ENCODE peak calls at places on chromosomes 1 and 21, in seven cellular contexts. G is transverse colon, S is K562, K is stomach, V is GM23338, E is SK-N-SH, Y is spleen. Q is an unnamed sample.
A peak's percentile ranks its signal among the peaks of the same experiment; 100 is the strongest.

GRCh38 chr1:52814465-52814864 is 28.1 kb upstream of the ZYG11A start:
- DNase-seq in S (no peak), E (no peak), V (no peak), Y (no peak), G (no peak), K (no peak), Q (no peak)

GRCh38 chr1:104706631-104707147 is 957.0 kb downstream of the AMY1C start:
- DNase-seq in Y (no peak), G (no peak), V (peak; percentile 6), K (no peak), E (no peak), S (peak; percentile 6), Q (no peak)

GRCh38 chr1:19646366-19646765 is 2.3 kb downstream of the NBL1 start:
- DNase-seq in Y (no peak), K (peak; percentile 68), G (peak; percentile 89), E (no peak), S (no peak), V (no peak), Q (no peak)

GRCh38 chr1:231601775-231602674 is 24.6 kb upstream of the DISC1 start:
- DNase-seq in S (no peak), E (no peak), G (no peak), Y (no peak), K (no peak), V (no peak), Q (no peak)

GRCh38 chr21:45917241-45917640 is 64.3 kb upstream of the COL6A1 start:
- DNase-seq in E (no peak), G (no peak), S (no peak), K (no peak), V (no peak), Y (peak; percentile 81), Q (no peak)

GRCh38 chr1:217322834-217323233 is 308.1 kb downstream of the GPATCH2 start:
- DNase-seq in S (no peak), V (no peak), G (no peak), Y (no peak), E (no peak), K (no peak), Q (no peak)

GRCh38 chr21:44926364-44927101 is 5.8 kb upstream of the ITGB2 start:
- DNase-seq in E (no peak), Y (peak; percentile 89), S (no peak), V (no peak), G (no peak), K (no peak), Q (no peak)

GRCh38 chr1:184914149-184914548 is 60.2 kb downstream of the NIBAN1 start:
- DNase-seq in V (no peak), E (no peak), G (no peak), Y (no peak), S (no peak), K (no peak), Q (no peak)

GRCh38 chr1:230754831-230755230 is 7.6 kb downstream of the CAPN9 start:
- DNase-seq in K (peak; percentile 80), Y (peak; percentile 39), S (no peak), G (no peak), E (no peak), V (no peak), Q (no peak)

GRCh38 chr1:33072707-33073106 is 8.2 kb upstream of the AZIN2 start:
- DNase-seq in Y (no peak), S (no peak), V (no peak), E (no peak), G (no peak), K (no peak), Q (no peak)

GRCh38 chr1:3474421-3474820 is 20.0 kb downstream of the ARHGEF16 start:
- DNase-seq in E (no peak), G (no peak), V (no peak), S (no peak), Y (no peak), K (no peak), Q (no peak)
- TF ChIP-seq POLR2AphosphoS5 in E (no peak), G (no peak), V (no peak), S (no peak), Y (no peak), K (no peak), Q (no peak)

GRCh38 chr1:3775498-3776230 is 3.1 kb downstream of the SMIM1 start:
- DNase-seq in G (peak; percentile 71), E (peak; percentile 87), Y (peak; percentile 86), S (peak; percentile 94), K (peak; percentile 55), V (peak; percentile 82), Q (no peak)
- TF ChIP-seq CTCF in G (peak; percentile 58), E (peak; percentile 24), Y (peak; percentile 48), S (peak; percentile 66), K (no peak), V (peak; percentile 82), Q (no peak)

DNA sequence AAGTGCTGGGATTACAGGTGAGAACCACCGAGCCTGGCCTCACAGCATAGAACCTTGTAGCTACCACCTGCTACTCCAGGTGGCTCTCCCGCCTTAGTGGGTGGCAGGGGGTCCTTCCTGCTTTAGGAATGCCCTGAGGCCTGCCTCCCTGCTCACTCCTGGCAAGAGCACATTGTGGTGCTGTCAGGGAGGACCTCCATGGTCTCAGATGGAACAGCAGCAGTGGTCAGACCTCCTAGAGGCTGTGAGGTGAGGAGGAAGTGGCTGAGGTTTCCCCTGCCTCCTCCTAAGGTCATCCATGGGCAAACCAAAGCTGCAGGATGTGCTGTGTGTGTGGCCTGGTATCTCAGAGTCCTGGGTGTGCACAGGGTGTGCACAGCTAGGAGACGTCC is 6.7 kb downstream of the SOX13 start:
- DNase-seq in K (no peak), S (no peak), Y (peak; percentile 42), G (no peak), V (peak; percentile 71), E (no peak), Q (no peak)
- H3K4me3 ChIP-seq in K (no peak overlapping the region), S (no peak overlapping the region), Y (no peak overlapping the region), G (no peak overlapping the region), V (peak overlapping the region; percentile 97), E (no peak overlapping the region), Q (no peak overlapping the region)

GRCh38 chr1:204524986-204525385 is 8.8 kb downstream of the MDM4 start:
- DNase-seq in Y (no peak), E (no peak), V (no peak), G (no peak), S (no peak), K (no peak), Q (no peak)

GRCh38 chr1:204523605-204524215 is 7.5 kb downstream of the MDM4 start:
- DNase-seq in Y (no peak), K (no peak), G (no peak), E (no peak), S (no peak), V (no peak), Q (no peak)

GRCh38 chr1:204516180-204516879 is at the start of gene MDM4:
- DNase-seq in V (peak; percentile 99), Y (peak; percentile 97), E (peak; percentile 92), S (peak; percentile 94), G (peak; percentile 93), K (peak; percentile 92), Q (peak; percentile 98)

DNA sequence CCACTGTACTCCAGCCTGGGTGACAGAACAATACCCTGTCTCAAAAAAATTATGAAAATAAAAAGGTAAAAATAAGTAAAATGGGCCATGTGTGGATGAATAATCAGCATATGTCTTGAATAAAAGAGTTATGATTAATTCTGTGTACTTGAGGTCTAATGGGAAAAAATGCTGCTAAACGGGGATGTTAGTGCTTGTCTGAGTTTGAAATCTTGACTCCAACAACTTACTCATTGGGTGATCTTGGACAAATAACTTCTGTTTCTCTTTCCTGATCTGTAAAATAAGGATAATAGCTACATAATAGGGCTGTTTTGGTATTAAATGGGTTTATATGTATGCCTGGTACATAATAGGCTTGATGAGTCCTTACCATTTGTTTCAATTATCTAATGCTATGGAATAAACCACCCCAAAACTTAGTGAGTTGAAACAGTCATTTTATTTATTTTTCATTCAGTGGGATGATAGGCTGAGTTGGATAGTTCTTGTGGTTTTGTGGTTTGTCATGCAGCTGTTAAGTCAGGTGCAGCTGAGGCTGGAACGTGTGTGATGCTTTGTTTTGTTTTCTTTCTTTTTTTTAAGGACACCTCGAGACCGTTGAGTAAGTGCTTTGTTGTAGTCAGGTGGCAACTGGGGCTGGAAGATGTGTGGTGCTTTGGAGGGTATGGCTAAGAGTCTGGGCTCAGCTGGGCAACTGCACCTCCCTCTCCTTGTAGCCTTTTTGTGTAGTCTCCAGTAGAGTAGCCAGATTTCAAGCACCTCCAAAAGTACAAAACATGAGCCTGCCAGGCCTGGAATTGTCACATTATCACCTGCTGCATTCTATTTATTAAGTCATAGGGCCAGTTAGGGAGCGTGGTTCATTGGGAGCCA is 4.9 kb downstream of the MDM4 start:
- DNase-seq in Y (no peak), K (no peak), G (peak; percentile 53), S (peak; percentile 22), E (no peak), V (no peak), Q (no peak)
- TF ChIP-seq POLR2AphosphoS5 in Y (no peak), K (no peak), G (peak; percentile 6), S (no peak), E (no peak), V (no peak), Q (no peak)